ENCODE peak calls at places on chromosomes 12 and 14, in nine cellular contexts. C, T, U, X, Z, R, D, M and Q are unnamed samples.
A peak's percentile ranks its signal among the peaks of the same experiment; 100 is the strongest.

GRCh38 chr12:87274594-87275245 is 754.5 kb downstream of the C12orf50 start:
- DNase-seq in C (no peak), T (no peak), U (no peak), X (peak; percentile 80), Z (no peak), R (peak; percentile 17), D (no peak), M (no peak), Q (no peak)

GRCh38 chr12:34399631-34400422 is 377.5 kb downstream of the ALG10 start:
- DNase-seq in C (no peak), T (peak; percentile 1), U (peak; percentile 4), X (no peak), Z (no peak), R (no peak), D (peak; percentile 1), M (peak; percentile 7), Q (no peak)

GRCh38 chr12:105574056-105574715 is 243.7 kb downstream of the C12orf75 start:
- DNase-seq in C (no peak), T (no peak), U (no peak), X (no peak), Z (no peak), R (no peak), D (no peak), M (no peak), Q (no peak)

GRCh38 chr14:39029789-39030188 is 73.2 kb downstream of the SEC23A start:
- DNase-seq in C (no peak), T (no peak), U (no peak), X (no peak), Z (no peak), R (no peak), D (no peak), M (no peak), Q (no peak)

GRCh38 chr12:68042212-68042699 is 53.0 kb downstream of the IFNG-AS1 start:
- DNase-seq in C (peak; percentile 30), T (no peak), U (no peak), X (no peak), Z (no peak), R (no peak), D (peak; percentile 3), M (no peak), Q (no peak)

GRCh38 chr14:100900837-100901390 is 2.6 kb downstream of the RTL1 start:
- DNase-seq in C (no peak), T (no peak), U (no peak), X (peak; percentile 80), Z (no peak), R (peak; percentile 68), D (no peak), M (no peak), Q (no peak)

GRCh38 chr12:56947633-56948535 is 9.5 kb downstream of the RDH16 start:
- DNase-seq in C (no peak), T (no peak), U (no peak), X (peak; percentile 40), Z (no peak), R (peak; percentile 29), D (no peak), M (no peak), Q (no peak)

GRCh38 chr14:78985668-78986073 is 815.5 kb downstream of the NRXN3 start:
- DNase-seq in C (no peak), T (no peak), U (no peak), X (peak; percentile 63), Z (no peak), R (no peak), D (no peak), M (no peak), Q (no peak)

GRCh38 chr14:77140343-77140936 is 1.2 kb downstream of the ZDHHC22 start:
- DNase-seq in C (no peak), T (no peak), U (no peak), X (no peak), Z (no peak), R (no peak), D (no peak), M (no peak), Q (no peak)

GRCh38 chr12:2160043-2160442 is 107.3 kb downstream of the CACNA1C start:
- DNase-seq in C (no peak), T (no peak), U (no peak), X (no peak), Z (no peak), R (no peak), D (no peak), M (no peak), Q (no peak)

GRCh38 chr12:93979189-93979588 is 169.2 kb upstream of the PLXNC1 start:
- DNase-seq in C (no peak), T (no peak), U (no peak), X (peak; percentile 44), Z (no peak), R (no peak), D (peak; percentile 19), M (no peak), Q (peak; percentile 11)

GRCh38 chr12:82174936-82175335 is 183.3 kb downstream of the CCDC59 start:
- DNase-seq in C (no peak), T (no peak), U (no peak), X (peak; percentile 14), Z (no peak), R (peak; percentile 28), D (no peak), M (no peak), Q (no peak)

GRCh38 chr12:93302331-93303229 is 75.1 kb upstream of the NUDT4 start:
- DNase-seq in C (no peak), T (peak; percentile 56), U (no peak), X (no peak), Z (peak; percentile 96), R (no peak), D (peak; percentile 70), M (no peak), Q (no peak)

GRCh38 chr12:96063046-96063445 is 27.7 kb upstream of the LTA4H start:
- DNase-seq in C (no peak), T (no peak), U (no peak), X (no peak), Z (no peak), R (no peak), D (no peak), M (no peak), Q (peak; percentile 38)

GRCh38 chr12:132162508-132163031 is 18.3 kb downstream of the NOC4L start:
- DNase-seq in C (no peak), T (peak; percentile 89), U (peak; percentile 34), X (no peak), Z (peak; percentile 23), R (peak; percentile 50), D (no peak), M (no peak), Q (no peak)

GRCh38 chr14:61183486-61183885 is 97.7 kb downstream of the TMEM30B start:
- DNase-seq in C (no peak), T (no peak), U (no peak), X (no peak), Z (no peak), R (no peak), D (no peak), M (no peak), Q (no peak)

GRCh38 chr14:89408907-89409675 is 7.9 kb downstream of the FOXN3 start:
- DNase-seq in C (no peak), T (no peak), U (no peak), X (no peak), Z (no peak), R (no peak), D (no peak), M (no peak), Q (no peak)

GRCh38 chr12:69935651-69936100 is 110.6 kb downstream of the MYRFL start:
- DNase-seq in C (no peak), T (no peak), U (no peak), X (no peak), Z (no peak), R (no peak), D (no peak), M (no peak), Q (no peak)

GRCh38 chr12:77946541-77947021 is 115.9 kb downstream of the NAV3 start:
- DNase-seq in C (no peak), T (no peak), U (no peak), X (no peak), Z (no peak), R (no peak), D (no peak), M (no peak), Q (no peak)

GRCh38 chr12:45886685-45887084 is 103.7 kb downstream of the SCAF11 start:
- DNase-seq in C (no peak), T (no peak), U (no peak), X (no peak), Z (no peak), R (no peak), D (no peak), M (no peak), Q (no peak)

GRCh38 chr12:18868673-18869072 is 130.8 kb downstream of the CAPZA3 start:
- DNase-seq in C (no peak), T (no peak), U (no peak), X (no peak), Z (no peak), R (no peak), D (no peak), M (no peak), Q (no peak)

GRCh38 chr14:102948698-102949061 is 26.2 kb downstream of the AMN start:
- DNase-seq in C (no peak), T (no peak), U (no peak), X (no peak), Z (no peak), R (no peak), D (no peak), M (no peak), Q (no peak)

GRCh38 chr12:109464642-109465351 is 12.3 kb downstream of the KCTD10 start:
- DNase-seq in C (no peak), T (no peak), U (no peak), X (no peak), Z (no peak), R (no peak), D (no peak), M (no peak), Q (no peak)

GRCh38 chr12:55652352-55652751 is 15.7 kb downstream of the OR10P1 start:
- DNase-seq in C (no peak), T (no peak), U (no peak), X (no peak), Z (no peak), R (no peak), D (no peak), M (no peak), Q (no peak)